ENCODE peak calls at places on chromosome 1, in six cellular contexts. B is tibial artery; M is activated naive CD4-positive, alpha-beta T cell treated with anti-CD3 and anti-CD28 coated beads, Interleukin-2, amount 50 U/mL, for 72 hours; L is NCI-H1436; H is stimulated activated CD4-positive, alpha-beta T cell treated with anti-CD3 and anti-CD28 coated beads, Interleukin-1b, Interleukin-23, amount 100 ng/mL, for 4 hours; V is occipital lobe. D is an unnamed sample.
A peak's percentile ranks its signal among the peaks of the same experiment; 100 is the strongest.

GRCh38 chr1:25110480-25110879 is 121.8 kb downstream of the SYF2 start:
- DNase-seq in B (no peak), M (no peak), L (no peak), H (no peak), V (no peak), D (no peak)

GRCh38 chr1:191065346-191065745 is 587.7 kb upstream of the BRINP3 start:
- DNase-seq in B (no peak), M (no peak), L (no peak), H (no peak), V (no peak), D (no peak)

GRCh38 chr1:22870201-22870871 is 102.3 kb downstream of the LACTBL1 start:
- DNase-seq in B (no peak), M (no peak), L (no peak), H (no peak), V (no peak), D (peak; percentile 90)

GRCh38 chr1:54309631-54310366 is 96.4 kb downstream of the SSBP3 start:
- DNase-seq in B (no peak), M (no peak), L (peak; percentile 55), H (no peak), V (no peak), D (no peak)

GRCh38 chr1:151952811-151953210 is 40.8 kb downstream of the S100A10 start:
- DNase-seq in B (no peak), M (no peak), L (no peak), H (no peak), V (no peak), D (no peak)

GRCh38 chr1:26318338-26319064 is 743 bp downstream of the CD52 start:
- DNase-seq in B (no peak), M (peak; percentile 81), L (no peak), H (no peak), V (no peak), D (no peak)

GRCh38 chr1:154221815-154222081 is 993 bp downstream of the UBAP2L start:
- DNase-seq in B (no peak), M (no peak), L (no peak), H (no peak), V (no peak), D (no peak)

GRCh38 chr1:75908717-75909152 is 23.5 kb downstream of the ASB17 start:
- DNase-seq in B (no peak), M (no peak), L (peak; percentile 14), H (no peak), V (no peak), D (no peak)

D was measured in NCI-H1092.